ENCODE peak calls at places on chromosomes 6 and 20, in eight cellular contexts. A is transverse colon, T is body of pancreas, K is HCT116, Z is sigmoid colon, O is K562, J is breast epithelium, Q is ovary. B is an unnamed sample. For H3K27me3, the result is how much of the 10 kb centered on the place peaks cover.

GRCh38 chr20:36950432-36951197 is 893 bp downstream of the SAMHD1 start:
- DNase-seq in A (peak), T (peak), K (no peak), Z (peak), O (no peak), J (no peak), Q (no peak), B (no peak)

GRCh38 chr20:59191756-59192532 is 28.3 kb downstream of the ZNF831 start:
- DNase-seq in A (no peak), T (no peak), K (no peak), Z (no peak), O (no peak), J (no peak), Q (no peak), B (no peak)

GRCh38 chr6:7541175-7542064 is at the start of gene DSP:
- DNase-seq in A (peak), T (peak), K (peak), Z (no peak), O (peak), J (peak), Q (peak), B (no peak)

GRCh38 chr20:63974402-63975200 is 4.8 kb downstream of the SAMD10 start:
- DNase-seq in A (no peak), T (peak), K (no peak), Z (peak), O (no peak), J (no peak), Q (peak), B (no peak)

GRCh38 chr6:36580184-36580526 is 14.0 kb upstream of the SRSF3 start:
- DNase-seq in A (no peak), T (no peak), K (no peak), Z (no peak), O (no peak), J (no peak), Q (no peak), B (no peak)

GRCh38 chr6:168122011-168122410 is 43.0 kb upstream of the FRMD1 start:
- DNase-seq in A (no peak), T (no peak), K (no peak), Z (peak), O (no peak), J (peak), Q (no peak), B (no peak)

GRCh38 chr6:36757206-36757605 is 59.6 kb downstream of the RAB44 start:
- DNase-seq in A (peak), T (no peak), K (no peak), Z (no peak), O (no peak), J (no peak), Q (no peak), B (no peak)

GRCh38 chr6:131763749-131764148 is 44.1 kb upstream of the ENPP1 start:
- DNase-seq in A (no peak), T (no peak), K (no peak), Z (no peak), O (no peak), J (no peak), Q (no peak), B (no peak)

GRCh38 chr6:133055527-133055966 is 185.6 kb upstream of the EYA4 start:
- DNase-seq in A (no peak), T (no peak), K (no peak), Z (no peak), O (no peak), J (no peak), Q (no peak), B (no peak)

GRCh38 chr20:33387177-33387576 is 14.1 kb downstream of the CDK5RAP1 start:
- DNase-seq in A (no peak), T (no peak), K (no peak), Z (no peak), O (no peak), J (no peak), Q (no peak), B (peak)

GRCh38 chr20:51470521-51470875 is 72.0 kb downstream of the NFATC2 start:
- DNase-seq in A (no peak), T (no peak), K (no peak), Z (no peak), O (no peak), J (no peak), Q (no peak), B (no peak)

DNA sequence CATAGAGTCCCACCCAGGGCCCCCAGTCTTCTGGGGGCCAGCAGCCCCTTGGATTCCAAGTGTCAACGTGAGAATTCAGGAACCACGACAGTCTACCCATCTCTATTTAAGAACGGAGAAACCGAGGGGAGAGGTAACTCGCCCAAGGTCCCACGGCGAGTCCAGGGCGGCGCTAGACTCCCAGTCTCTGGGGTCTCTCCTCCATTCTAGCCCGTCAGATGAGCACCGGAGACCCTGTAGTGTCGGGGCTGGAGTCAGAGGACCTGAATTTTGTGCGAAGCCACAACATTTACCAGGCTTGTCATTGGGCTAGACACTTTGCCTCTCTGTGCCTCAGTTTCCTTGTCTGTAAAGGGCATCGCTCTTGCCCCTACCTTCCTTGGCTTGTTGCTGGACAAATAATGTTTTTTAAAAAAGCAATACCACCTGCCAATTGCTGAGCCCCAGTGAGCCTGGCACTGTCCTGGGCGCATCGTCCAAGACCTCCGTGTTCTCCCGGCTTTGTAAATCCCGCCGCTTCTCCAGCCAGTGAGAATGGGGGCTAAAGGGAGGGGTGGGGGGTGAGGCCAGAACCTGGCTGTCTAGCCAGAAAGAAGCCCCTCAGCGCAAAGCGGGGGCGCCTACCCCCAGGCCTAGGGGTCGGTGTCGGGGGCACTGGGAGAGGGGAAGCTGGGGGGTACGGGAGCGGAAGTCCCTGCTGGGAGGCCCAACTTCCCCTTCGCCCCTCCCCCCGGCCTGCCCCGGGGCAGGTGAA is 91.7 kb downstream of the NCR2 start:
- DNase-seq in A (no peak), T (no peak), K (no peak), Z (no peak), O (no peak), J (no peak), Q (no peak), B (no peak)
- H3K27me3 ChIP-seq in A (under half), T (under half), K (under half), Z (under half), O (under half), J (under half), Q (under half), B (under half)

GRCh38 chr6:14665827-14666724 is 548.5 kb downstream of the CD83 start:
- DNase-seq in A (peak), T (no peak), K (no peak), Z (no peak), O (peak), J (no peak), Q (no peak), B (no peak)
- TF ChIP-seq POLR2A in A (no peak), T (no peak), K (no peak), Z (no peak), O (no peak), J (no peak), Q (no peak), B (no peak)

GRCh38 chr6:126195625-126196236 is 144.2 kb upstream of the CENPW start:
- DNase-seq in A (no peak), T (no peak), K (no peak), Z (no peak), O (peak), J (no peak), Q (no peak), B (no peak)

GRCh38 chr6:126202689-126203088 is 137.2 kb upstream of the CENPW start:
- DNase-seq in A (no peak), T (no peak), K (no peak), Z (no peak), O (no peak), J (no peak), Q (no peak), B (no peak)

GRCh38 chr6:126204598-126204997 is 135.3 kb upstream of the CENPW start:
- DNase-seq in A (no peak), T (no peak), K (no peak), Z (no peak), O (no peak), J (no peak), Q (no peak), B (no peak)

GRCh38 chr6:126198581-126198980 is 141.3 kb upstream of the CENPW start:
- DNase-seq in A (no peak), T (no peak), K (no peak), Z (no peak), O (no peak), J (no peak), Q (no peak), B (no peak)

GRCh38 chr6:126199482-126199881 is 140.4 kb upstream of the CENPW start:
- DNase-seq in A (no peak), T (no peak), K (no peak), Z (no peak), O (no peak), J (no peak), Q (no peak), B (no peak)
- H3K4me3 ChIP-seq in A (no peak), T (no peak), K (no peak), Z (no peak), O (no peak), J (no peak), Q (no peak), B (no peak)

GRCh38 chr20:62117658-62118057 is 4.6 kb upstream of the LSM14B start:
- DNase-seq in A (peak), T (peak), K (no peak), Z (no peak), O (no peak), J (no peak), Q (no peak), B (peak)
- H3K27me3 ChIP-seq in A (under half), T (under half), K (under half), Z (under half), O (half or more), J (under half), Q (under half), B (under half)

GRCh38 chr20:61043681-61044080 is 208.4 kb upstream of the CDH4 start:
- DNase-seq in A (no peak), T (no peak), K (no peak), Z (no peak), O (no peak), J (no peak), Q (no peak), B (no peak)
- TF ChIP-seq POLR2A in A (no peak), T (no peak), K (no peak), Z (no peak), O (no peak), J (no peak), Q (no peak), B (no peak)

GRCh38 chr6:28661097-28661713 is 135.5 kb downstream of the GPX5 start:
- DNase-seq in A (no peak), T (no peak), K (no peak), Z (no peak), O (no peak), J (no peak), Q (no peak), B (no peak)

GRCh38 chr6:28657756-28658465 is 132.2 kb downstream of the GPX5 start:
- DNase-seq in A (peak), T (peak), K (peak), Z (no peak), O (peak), J (no peak), Q (peak), B (no peak)

GRCh38 chr6:28658475-28659249 is 133.0 kb downstream of the GPX5 start:
- DNase-seq in A (no peak), T (no peak), K (no peak), Z (no peak), O (no peak), J (no peak), Q (no peak), B (no peak)

GRCh38 chr6:28657367-28657755 is 131.7 kb downstream of the GPX5 start:
- DNase-seq in A (no peak), T (no peak), K (no peak), Z (no peak), O (no peak), J (no peak), Q (no peak), B (no peak)

GRCh38 chr6:28659250-28659566 is 133.5 kb downstream of the GPX5 start:
- DNase-seq in A (no peak), T (no peak), K (no peak), Z (no peak), O (no peak), J (no peak), Q (no peak), B (no peak)
- H3K4me3 ChIP-seq in A (no peak), T (no peak), K (no peak), Z (peak), O (no peak), J (peak), Q (peak), B (peak)

GRCh38 chr20:13219327-13220193 is 1.5 kb upstream of the ISM1 start:
- DNase-seq in A (no peak), T (no peak), K (no peak), Z (no peak), O (no peak), J (no peak), Q (no peak), B (peak)
- H3K27me3 ChIP-seq in A (half or more), T (under half), K (half or more), Z (under half), O (under half), J (under half), Q (under half), B (under half)